ENCODE peak calls at places on chromosomes 13 and 19, in six cellular contexts. D is ACHN; X is CD8-positive, alpha-beta T cell; O is NCI-H1930; G is T-helper 9 cell; V is nucleus accumbens. H is an unnamed sample.

GRCh38 chr19:17902701-17903100 is 30.1 kb upstream of the CCDC124 start:
- DNase-seq in D (no peak), X (no peak), O (no peak), G (no peak), V (no peak), H (no peak)

GRCh38 chr19:42081584-42082258 is 5.8 kb downstream of the ZNF574 start:
- DNase-seq in D (peak), X (no peak), O (no peak), G (no peak), V (no peak), H (no peak)

GRCh38 chr13:114087430-114087829 is 45.0 kb downstream of the RASA3 start:
- DNase-seq in D (no peak), X (peak), O (no peak), G (no peak), V (no peak), H (no peak)

GRCh38 chr13:21020176-21020575 is 41.2 kb downstream of the LATS2 start:
- DNase-seq in D (no peak), X (no peak), O (no peak), G (no peak), V (no peak), H (no peak)

GRCh38 chr13:99151516-99151915 is 49.1 kb upstream of the UBAC2 start:
- DNase-seq in D (peak), X (no peak), O (no peak), G (no peak), V (no peak), H (no peak)

GRCh38 chr13:83009987-83010386 is 872.3 kb downstream of the SLITRK1 start:
- DNase-seq in D (no peak), X (no peak), O (no peak), G (no peak), V (no peak), H (no peak)

GRCh38 chr13:106603568-106603967 is 35.6 kb upstream of the ARGLU1 start:
- DNase-seq in D (no peak), X (no peak), O (no peak), G (no peak), V (no peak), H (no peak)

GRCh38 chr13:68927387-68928026 is 1180.1 kb upstream of the ATXN8OS start:
- DNase-seq in D (peak), X (no peak), O (peak), G (no peak), V (no peak), H (no peak)

GRCh38 chr19:1133471-1133929 is 29.7 kb downstream of the GPX4 start:
- DNase-seq in D (peak), X (peak), O (no peak), G (peak), V (no peak), H (peak)

GRCh38 chr13:113971471-113972231 is 2.2 kb downstream of the C13orf46 start:
- DNase-seq in D (no peak), X (no peak), O (no peak), G (no peak), V (no peak), H (no peak)

GRCh38 chr19:48424694-48425219 is 21.0 kb upstream of the GRWD1 start:
- DNase-seq in D (peak), X (no peak), O (no peak), G (no peak), V (no peak), H (no peak)

GRCh38 chr19:34508540-34508939 is 27.0 kb downstream of the WTIP start:
- DNase-seq in D (no peak), X (no peak), O (no peak), G (no peak), V (no peak), H (no peak)

GRCh38 chr13:99971576-99972189 is at the start of gene ZIC5:
- DNase-seq in D (no peak), X (no peak), O (no peak), G (no peak), V (no peak), H (no peak)

GRCh38 chr13:110507678-110508381 is 53.7 kb downstream of the RAB20 start:
- DNase-seq in D (no peak), X (no peak), O (no peak), G (no peak), V (no peak), H (no peak)

GRCh38 chr13:97892717-97893116 is 60.8 kb upstream of the IPO5 start:
- DNase-seq in D (no peak), X (no peak), O (no peak), G (no peak), V (no peak), H (no peak)

GRCh38 chr19:3459322-3459881 is 20.9 kb downstream of the SMIM24 start:
- DNase-seq in D (peak), X (no peak), O (no peak), G (no peak), V (peak), H (no peak)

GRCh38 chr13:100646030-100646673 is 28.4 kb downstream of the TMTC4 start:
- DNase-seq in D (peak), X (no peak), O (no peak), G (no peak), V (peak), H (no peak)

GRCh38 chr13:112136095-112136494 is 69.1 kb downstream of the SOX1 start:
- DNase-seq in D (no peak), X (no peak), O (no peak), G (no peak), V (no peak), H (no peak)

GRCh38 chr19:55454787-55455243 is 6.6 kb downstream of the ISOC2 start:
- DNase-seq in D (peak), X (peak), O (peak), G (peak), V (peak), H (peak)

GRCh38 chr13:111215081-111216047 is 100.3 kb downstream of the ARHGEF7 start:
- DNase-seq in D (no peak), X (no peak), O (no peak), G (no peak), V (no peak), H (no peak)

GRCh38 chr13:98571955-98572662 is 4.8 kb downstream of the STK24 start:
- DNase-seq in D (no peak), X (peak), O (no peak), G (peak), V (no peak), H (no peak)

GRCh38 chr13:34926513-34926912 is 15.6 kb upstream of the NBEA start:
- DNase-seq in D (peak), X (no peak), O (no peak), G (no peak), V (no peak), H (no peak)

GRCh38 chr19:11125994-11126685 is 29.4 kb downstream of the SPC24 start:
- DNase-seq in D (peak), X (peak), O (peak), G (peak), V (no peak), H (peak)